ENCODE peak calls at places on chromosomes 12 and 14, in four cellular contexts. One of them, this sample, is unnamed.
A peak's percentile ranks its signal among the peaks of the same experiment; 100 is the strongest.

GRCh38 chr14:90671835-90672234 is 144.4 kb downstream of the TTC7B start:
- DNase-seq in NCI-H2171 treated with DMSO at 0.1 percent for 48 hours: no peak
- DNase-seq in astrocyte of the spinal cord: no peak
- DNase-seq in MCF 10A: no peak
- DNase-seq in this sample: no peak

GRCh38 chr14:72126561-72126960 is 194.3 kb downstream of the RGS6 start:
- DNase-seq in NCI-H2171 treated with DMSO at 0.1 percent for 48 hours: no peak
- DNase-seq in astrocyte of the spinal cord: no peak
- DNase-seq in MCF 10A: no peak
- DNase-seq in this sample: no peak

GRCh38 chr12:10288989-10289388 is 18.7 kb upstream of the KLRD1 start:
- DNase-seq in astrocyte of the spinal cord: no peak
- DNase-seq in NCI-H2171 treated with DMSO at 0.1 percent for 48 hours: no peak
- DNase-seq in MCF 10A: no peak
- DNase-seq in this sample: no peak

GRCh38 chr12:80400591-80400991 is 43.4 kb upstream of the PTPRQ start:
- DNase-seq in NCI-H2171 treated with DMSO at 0.1 percent for 48 hours: no peak
- DNase-seq in astrocyte of the spinal cord: peak; percentile 36
- DNase-seq in MCF 10A: no peak
- DNase-seq in this sample: peak; percentile 30

GRCh38 chr14:73944432-73945158 is 5.3 kb downstream of the FAM161B start:
- DNase-seq in NCI-H2171 treated with DMSO at 0.1 percent for 48 hours: no peak
- DNase-seq in astrocyte of the spinal cord: no peak
- DNase-seq in MCF 10A: no peak
- DNase-seq in this sample: no peak

GRCh38 chr12:116628989-116629388 is 69.8 kb downstream of the MAP1LC3B2 start:
- DNase-seq in NCI-H2171 treated with DMSO at 0.1 percent for 48 hours: peak; percentile 29
- DNase-seq in astrocyte of the spinal cord: no peak
- DNase-seq in MCF 10A: no peak
- DNase-seq in this sample: no peak

GRCh38 chr14:90483551-90483950 is 86.7 kb downstream of the CALM1 start:
- DNase-seq in astrocyte of the spinal cord: no peak
- DNase-seq in MCF 10A: peak; percentile 37
- DNase-seq in NCI-H2171 treated with DMSO at 0.1 percent for 48 hours: peak; percentile 68
- DNase-seq in this sample: no peak

GRCh38 chr14:99531221-99532096 is 50.2 kb downstream of the CCNK start:
- DNase-seq in MCF 10A: no peak
- DNase-seq in astrocyte of the spinal cord: peak; percentile 89
- DNase-seq in NCI-H2171 treated with DMSO at 0.1 percent for 48 hours: no peak
- DNase-seq in this sample: peak; percentile 56

GRCh38 chr12:104529130-104529874 is 72.6 kb downstream of the CHST11 start:
- DNase-seq in astrocyte of the spinal cord: no peak
- DNase-seq in NCI-H2171 treated with DMSO at 0.1 percent for 48 hours: no peak
- DNase-seq in MCF 10A: no peak
- DNase-seq in this sample: no peak

GRCh38 chr12:112559784-112560183 is 141.0 kb downstream of the PTPN11 start:
- DNase-seq in NCI-H2171 treated with DMSO at 0.1 percent for 48 hours: no peak
- DNase-seq in MCF 10A: no peak
- DNase-seq in astrocyte of the spinal cord: no peak
- DNase-seq in this sample: no peak

GRCh38 chr12:125983094-125983783 is 918.0 kb downstream of the AACS start:
- DNase-seq in NCI-H2171 treated with DMSO at 0.1 percent for 48 hours: no peak
- DNase-seq in astrocyte of the spinal cord: peak; percentile 78
- DNase-seq in MCF 10A: peak; percentile 88
- DNase-seq in this sample: peak; percentile 55

GRCh38 chr12:112841891-112842290 is 50.3 kb downstream of the RPH3A start:
- DNase-seq in MCF 10A: peak; percentile 22
- DNase-seq in NCI-H2171 treated with DMSO at 0.1 percent for 48 hours: no peak
- DNase-seq in astrocyte of the spinal cord: peak; percentile 32
- DNase-seq in this sample: peak; percentile 72

GRCh38 chr14:68817513-68818212 is 24.8 kb upstream of the ZFP36L1 start:
- DNase-seq in MCF 10A: no peak
- DNase-seq in NCI-H2171 treated with DMSO at 0.1 percent for 48 hours: no peak
- DNase-seq in astrocyte of the spinal cord: no peak
- DNase-seq in this sample: no peak

GRCh38 chr12:108570743-108571603 is 8.6 kb downstream of the ISCU start:
- DNase-seq in astrocyte of the spinal cord: peak; percentile 67
- DNase-seq in MCF 10A: peak; percentile 33
- DNase-seq in NCI-H2171 treated with DMSO at 0.1 percent for 48 hours: peak; percentile 49
- DNase-seq in this sample: no peak

GRCh38 chr14:49893309-49894213 is 679 bp downstream of the ARF6 start:
- DNase-seq in NCI-H2171 treated with DMSO at 0.1 percent for 48 hours: no peak
- DNase-seq in astrocyte of the spinal cord: no peak
- DNase-seq in MCF 10A: peak; percentile 42
- DNase-seq in this sample: peak; percentile 70

GRCh38 chr14:104892517-104893434 is 27.7 kb downstream of the CEP170B start:
- DNase-seq in NCI-H2171 treated with DMSO at 0.1 percent for 48 hours: no peak
- DNase-seq in MCF 10A: no peak
- DNase-seq in astrocyte of the spinal cord: no peak
- DNase-seq in this sample: peak; percentile 8

GRCh38 chr12:65655074-65655493 is 169.2 kb upstream of the HMGA2 start:
- DNase-seq in NCI-H2171 treated with DMSO at 0.1 percent for 48 hours: no peak
- DNase-seq in MCF 10A: peak; percentile 64
- DNase-seq in astrocyte of the spinal cord: peak; percentile 41
- DNase-seq in this sample: peak; percentile 56

GRCh38 chr14:72801381-72801812 is 92.5 kb downstream of the DPF3 start:
- DNase-seq in astrocyte of the spinal cord: peak; percentile 98
- DNase-seq in MCF 10A: peak; percentile 85
- DNase-seq in NCI-H2171 treated with DMSO at 0.1 percent for 48 hours: no peak
- DNase-seq in this sample: peak; percentile 92

GRCh38 chr14:92729632-92730358 is 18.6 kb downstream of the LGMN start:
- DNase-seq in NCI-H2171 treated with DMSO at 0.1 percent for 48 hours: no peak
- DNase-seq in MCF 10A: peak; percentile 80
- DNase-seq in astrocyte of the spinal cord: peak; percentile 90
- DNase-seq in this sample: peak; percentile 85

GRCh38 chr12:111443586-111443985 is 37.9 kb downstream of the SH2B3 start:
- DNase-seq in NCI-H2171 treated with DMSO at 0.1 percent for 48 hours: no peak
- DNase-seq in astrocyte of the spinal cord: no peak
- DNase-seq in MCF 10A: peak; percentile 52
- DNase-seq in this sample: peak; percentile 55

GRCh38 chr12:121093487-121093891 is 39.2 kb upstream of the P2RX7 start:
- DNase-seq in MCF 10A: no peak
- DNase-seq in NCI-H2171 treated with DMSO at 0.1 percent for 48 hours: no peak
- DNase-seq in astrocyte of the spinal cord: no peak
- DNase-seq in this sample: no peak

GRCh38 chr12:28089363-28089762 is 100.9 kb upstream of the CCDC91 start:
- DNase-seq in astrocyte of the spinal cord: peak; percentile 45
- DNase-seq in NCI-H2171 treated with DMSO at 0.1 percent for 48 hours: peak; percentile 100
- DNase-seq in MCF 10A: peak; percentile 51
- DNase-seq in this sample: peak; percentile 60

GRCh38 chr12:128339121-128339520 is 72.2 kb downstream of the TMEM132C start:
- DNase-seq in NCI-H2171 treated with DMSO at 0.1 percent for 48 hours: no peak
- DNase-seq in astrocyte of the spinal cord: peak; percentile 8
- DNase-seq in MCF 10A: no peak
- DNase-seq in this sample: no peak

GRCh38 chr12:116924558-116925453 is 14.1 kb downstream of the FBXW8 start:
- DNase-seq in MCF 10A: peak; percentile 64
- DNase-seq in NCI-H2171 treated with DMSO at 0.1 percent for 48 hours: no peak
- DNase-seq in astrocyte of the spinal cord: peak; percentile 81
- DNase-seq in this sample: peak; percentile 91

GRCh38 chr14:93999573-93999972 is 2.5 kb downstream of the CCDC197 start:
- DNase-seq in astrocyte of the spinal cord: no peak
- DNase-seq in MCF 10A: no peak
- DNase-seq in NCI-H2171 treated with DMSO at 0.1 percent for 48 hours: no peak
- DNase-seq in this sample: peak; percentile 36

GRCh38 chr12:32181498-32182175 is 75.0 kb downstream of the BICD1 start:
- DNase-seq in astrocyte of the spinal cord: no peak
- DNase-seq in NCI-H2171 treated with DMSO at 0.1 percent for 48 hours: peak; percentile 87
- DNase-seq in MCF 10A: no peak
- DNase-seq in this sample: no peak

GRCh38 chr14:81162941-81163340 is 57.8 kb downstream of the GTF2A1 start:
- DNase-seq in astrocyte of the spinal cord: no peak
- DNase-seq in MCF 10A: peak; percentile 21
- DNase-seq in NCI-H2171 treated with DMSO at 0.1 percent for 48 hours: no peak
- DNase-seq in this sample: no peak